ENCODE peak calls at places on chromosomes 3 and 15, in eight cellular contexts. W is heart left ventricle, Z is endodermal cell, B is RWPE2, A is heart right ventricle, U is fibroblast of lung, C is Peyer's patch, I is astrocyte. K is an unnamed sample.

GRCh38 chr3:10047876-10048275 is 21.6 kb downstream of the FANCD2 start:
- DNase-seq in W (no peak), Z (no peak), B (no peak), A (no peak), U (no peak), C (no peak), I (no peak), K (no peak)

GRCh38 chr3:33201195-33201594 is 17.4 kb downstream of the SUSD5 start:
- DNase-seq in W (no peak), Z (no peak), B (no peak), A (no peak), U (no peak), C (no peak), I (peak; percentile 3), K (no peak)

GRCh38 chr3:32910954-32911353 is 40.5 kb upstream of the CCR4 start:
- DNase-seq in W (no peak), Z (no peak), B (no peak), A (no peak), U (peak; percentile 42), C (no peak), I (no peak), K (no peak)

GRCh38 chr3:136516095-136516494 is 236.1 kb downstream of the STAG1 start:
- DNase-seq in W (no peak), Z (no peak), B (no peak), A (no peak), U (no peak), C (no peak), I (no peak), K (no peak)

GRCh38 chr15:70196314-70197291 is 98.9 kb upstream of the TLE3 start:
- DNase-seq in W (no peak), Z (peak; percentile 95), B (peak; percentile 100), A (no peak), U (peak; percentile 75), C (peak; percentile 59), I (peak; percentile 99), K (peak; percentile 80)

GRCh38 chr3:52317601-52318000 is 1.5 kb downstream of the DNAH1 start:
- DNase-seq in W (peak; percentile 68), Z (peak; percentile 94), B (no peak), A (peak; percentile 58), U (peak; percentile 29), C (peak; percentile 57), I (no peak), K (no peak)

GRCh38 chr15:85044894-85045293 is 63.2 kb downstream of the PDE8A start:
- DNase-seq in W (no peak), Z (no peak), B (no peak), A (no peak), U (no peak), C (no peak), I (no peak), K (no peak)

GRCh38 chr15:69609176-69609575 is 156.6 kb downstream of the RPLP1 start:
- DNase-seq in W (peak; percentile 2), Z (peak; percentile 16), B (peak; percentile 19), A (no peak), U (peak; percentile 8), C (no peak), I (peak; percentile 83), K (no peak)

GRCh38 chr15:66796343-66796742 is 94.3 kb downstream of the SMAD6 start:
- DNase-seq in W (no peak), Z (no peak), B (no peak), A (no peak), U (no peak), C (no peak), I (no peak), K (peak; percentile 27)

GRCh38 chr15:65028338-65028737 is 1.1 kb downstream of the MTFMT start:
- DNase-seq in W (no peak), Z (no peak), B (no peak), A (no peak), U (no peak), C (no peak), I (no peak), K (no peak)

GRCh38 chr3:24387493-24387892 is 107.2 kb downstream of the THRB start:
- DNase-seq in W (no peak), Z (no peak), B (no peak), A (no peak), U (peak; percentile 9), C (no peak), I (peak; percentile 27), K (no peak)

GRCh38 chr3:21484323-21485154 is 266.5 kb downstream of the ZNF385D start:
- DNase-seq in W (peak; percentile 48), Z (peak; percentile 93), B (no peak), A (peak; percentile 64), U (peak; percentile 83), C (no peak), I (peak; percentile 55), K (no peak)

GRCh38 chr3:64908292-64908691 is 220.5 kb upstream of the ADAMTS9 start:
- DNase-seq in W (peak; percentile 65), Z (no peak), B (no peak), A (peak; percentile 73), U (no peak), C (no peak), I (no peak), K (no peak)

GRCh38 chr3:53253707-53254106 is 2.1 kb downstream of the TKT start:
- DNase-seq in W (no peak), Z (no peak), B (no peak), A (no peak), U (no peak), C (no peak), I (no peak), K (no peak)

GRCh38 chr15:68635142-68635541 is 56.3 kb downstream of the CORO2B start:
- DNase-seq in W (peak; percentile 54), Z (no peak), B (no peak), A (peak; percentile 59), U (peak; percentile 54), C (peak; percentile 25), I (no peak), K (no peak)

GRCh38 chr3:42705962-42706585 is 3.5 kb upstream of the HHATL start:
- DNase-seq in W (peak; percentile 18), Z (no peak), B (no peak), A (no peak), U (no peak), C (no peak), I (no peak), K (peak; percentile 41)

GRCh38 chr3:42013652-42014442 is 51.9 kb upstream of the ULK4 start:
- DNase-seq in W (peak; percentile 52), Z (peak; percentile 74), B (no peak), A (peak; percentile 52), U (no peak), C (peak; percentile 38), I (no peak), K (peak; percentile 77)

GRCh38 chr3:11288786-11289637 is 16.8 kb downstream of the ATG7 start:
- DNase-seq in W (no peak), Z (no peak), B (no peak), A (peak; percentile 25), U (peak; percentile 94), C (no peak), I (peak; percentile 93), K (no peak)
- H3K4me1 ChIP-seq in W (peaks cover 29% of the 10 kb centered on the region), Z (no peaks in the 10 kb centered on the region), B (peaks cover 48% of the 10 kb centered on the region), A (peaks cover 74% of the 10 kb centered on the region), U (peaks cover 30% of the 10 kb centered on the region), C (no peaks in the 10 kb centered on the region), I (peaks cover 51% of the 10 kb centered on the region), K (peaks cover 38% of the 10 kb centered on the region)

GRCh38 chr3:143676742-143677141 is 171.5 kb downstream of the SLC9A9 start:
- DNase-seq in W (no peak), Z (no peak), B (no peak), A (no peak), U (no peak), C (no peak), I (no peak), K (no peak)

GRCh38 chr3:143671641-143672040 is 176.6 kb downstream of the SLC9A9 start:
- DNase-seq in W (no peak), Z (no peak), B (no peak), A (no peak), U (no peak), C (no peak), I (no peak), K (no peak)

GRCh38 chr3:143676021-143676420 is 172.2 kb downstream of the SLC9A9 start:
- DNase-seq in W (no peak), Z (no peak), B (no peak), A (no peak), U (no peak), C (no peak), I (no peak), K (no peak)

GRCh38 chr3:143672396-143673165 is 175.7 kb downstream of the SLC9A9 start:
- DNase-seq in W (no peak), Z (no peak), B (no peak), A (no peak), U (no peak), C (no peak), I (no peak), K (no peak)

DNA sequence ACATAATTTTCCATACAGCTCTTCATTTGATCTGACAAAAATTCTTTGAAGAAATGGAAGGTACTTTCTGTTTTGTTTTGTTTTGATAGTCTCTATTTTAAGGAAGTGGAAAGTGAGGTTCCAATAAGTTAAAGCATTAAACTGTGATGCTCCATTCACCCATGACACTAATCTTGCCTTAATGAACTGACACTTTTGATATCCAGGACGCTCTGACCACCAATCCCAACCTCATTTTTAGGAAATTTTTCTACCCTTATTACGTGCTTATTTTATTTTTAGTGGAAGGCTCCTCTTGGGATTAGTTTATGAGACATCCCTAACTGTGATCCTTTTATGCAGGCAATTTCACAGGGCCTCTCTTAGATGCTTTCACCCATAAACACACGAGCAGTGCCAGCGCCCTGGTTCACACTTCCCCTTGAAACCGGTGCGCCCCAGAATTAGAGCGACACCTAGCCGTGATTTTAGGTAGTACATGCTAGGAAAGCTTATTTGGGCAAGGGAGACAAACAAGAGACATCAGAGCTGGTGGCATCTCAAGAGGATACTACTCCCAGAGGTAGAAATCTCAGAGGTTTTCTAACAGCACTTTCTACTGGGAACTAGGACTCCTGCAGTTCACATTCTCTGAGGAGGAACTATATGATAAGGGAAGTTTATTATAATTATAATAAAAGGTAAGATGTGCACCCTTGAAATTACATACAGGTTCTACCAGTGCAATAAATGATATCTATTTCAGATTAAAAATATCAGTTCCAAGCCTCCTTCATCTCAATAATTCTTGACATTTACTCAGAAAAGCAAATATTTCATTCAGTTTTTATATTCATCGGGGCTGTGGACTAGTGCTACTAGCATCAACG is 173.9 kb downstream of the SLC9A9 start:
- DNase-seq in W (peak; percentile 66), Z (peak; percentile 92), B (peak; percentile 54), A (peak; percentile 72), U (peak; percentile 78), C (peak; percentile 84), I (peak; percentile 23), K (peak; percentile 84)
- TF ChIP-seq CTCF in W (peak; percentile 79), Z (peak; percentile 91), B (peak; percentile 97), A (peak; percentile 82), U (peak; percentile 97), C (peak; percentile 85), I (peak; percentile 93), K (peak; percentile 72)

GRCh38 chr15:95286911-95287769 is 1043.4 kb upstream of the NR2F2 start:
- DNase-seq in W (no peak), Z (peak; percentile 80), B (no peak), A (no peak), U (peak; percentile 39), C (no peak), I (peak; percentile 42), K (no peak)
- H3K27ac ChIP-seq in W (peak overlapping the region; percentile 30), Z (peak overlapping the region; percentile 92), B (no peak overlapping the region), A (peak overlapping the region; percentile 18), U (peak overlapping the region; percentile 18), C (peak overlapping the region; percentile 25), I (peak overlapping the region; percentile 8), K (peak overlapping the region; percentile 40)

DNA sequence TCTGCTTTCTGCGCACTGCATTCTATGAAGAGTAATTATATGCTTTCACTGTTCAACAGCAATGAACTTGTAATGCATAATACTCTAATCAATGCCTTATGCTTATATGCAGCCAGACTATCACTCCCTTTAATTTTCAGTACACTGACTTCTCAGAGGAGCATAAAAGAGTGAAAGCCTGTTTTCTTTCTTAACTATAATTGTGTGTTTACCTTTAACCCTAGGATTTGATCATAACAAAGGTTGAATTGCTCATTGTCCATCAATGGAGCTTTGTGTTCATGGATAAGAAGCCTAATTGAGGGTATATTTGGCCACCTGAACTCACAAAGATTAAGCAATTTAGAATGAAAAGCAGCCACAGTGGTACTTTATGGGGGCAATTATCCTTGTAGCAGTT is 330.9 kb upstream of the PDZRN3 start:
- DNase-seq in W (no peak), Z (no peak), B (no peak), A (no peak), U (no peak), C (no peak), I (no peak), K (no peak)
- H3K4me1 ChIP-seq in W (no peaks in the 10 kb centered on the region), Z (no peaks in the 10 kb centered on the region), B (no peaks in the 10 kb centered on the region), A (no peaks in the 10 kb centered on the region), U (no peaks in the 10 kb centered on the region), C (no peaks in the 10 kb centered on the region), I (no peaks in the 10 kb centered on the region), K (no peaks in the 10 kb centered on the region)

K was measured in sigmoid colon.